ENCODE peak calls at places on chromosomes 13 and 19, in five cellular contexts. One of them, this sample, is unnamed.

GRCh38 chr19:12994701-12995595 is at the start of gene NFIX:
- DNase-seq in A549: no peak
- DNase-seq in H1: no peak
- DNase-seq in SK-N-SH: peak; percentile 86
- DNase-seq in K562: peak; percentile 83
- DNase-seq in this sample: no peak

GRCh38 chr13:96068729-96069128 is 15.5 kb upstream of the UGGT2 start:
- DNase-seq in A549: no peak
- DNase-seq in H1: no peak
- DNase-seq in SK-N-SH: no peak
- DNase-seq in K562: no peak
- DNase-seq in this sample: no peak

GRCh38 chr19:47272448-47273312 is 2.0 kb upstream of the INAFM1 start:
- DNase-seq in A549: no peak
- DNase-seq in H1: peak; percentile 64
- DNase-seq in SK-N-SH: no peak
- DNase-seq in K562: no peak
- DNase-seq in this sample: no peak

GRCh38 chr19:29268103-29268502 is 55.2 kb upstream of the UQCRFS1 start:
- DNase-seq in A549: no peak
- DNase-seq in H1: no peak
- DNase-seq in SK-N-SH: no peak
- DNase-seq in K562: no peak
- DNase-seq in this sample: no peak

GRCh38 chr13:21240586-21240985 is 64.1 kb downstream of the MRPL57 start:
- DNase-seq in A549: no peak
- DNase-seq in H1: no peak
- DNase-seq in SK-N-SH: no peak
- DNase-seq in K562: no peak
- DNase-seq in this sample: no peak

GRCh38 chr19:35986664-35987570 is 8.1 kb upstream of the SDHAF1 start:
- DNase-seq in A549: peak; percentile 59
- DNase-seq in H1: peak; percentile 80
- DNase-seq in SK-N-SH: peak; percentile 90
- DNase-seq in K562: peak; percentile 33
- DNase-seq in this sample: no peak

GRCh38 chr13:32828711-32829110 is 187.5 kb upstream of the KL start:
- DNase-seq in A549: no peak
- DNase-seq in H1: no peak
- DNase-seq in SK-N-SH: no peak
- DNase-seq in K562: no peak
- DNase-seq in this sample: no peak

GRCh38 chr13:29785978-29786377 is 64.4 kb downstream of the UBL3 start:
- DNase-seq in A549: no peak
- DNase-seq in H1: no peak
- DNase-seq in SK-N-SH: no peak
- DNase-seq in K562: no peak
- DNase-seq in this sample: no peak

GRCh38 chr13:97977376-97977705 is 23.9 kb downstream of the IPO5 start:
- DNase-seq in A549: no peak
- DNase-seq in H1: no peak
- DNase-seq in SK-N-SH: no peak
- DNase-seq in K562: no peak
- DNase-seq in this sample: no peak

GRCh38 chr13:79525051-79525450 is 44.1 kb downstream of the NDFIP2 start:
- DNase-seq in A549: no peak
- DNase-seq in H1: no peak
- DNase-seq in SK-N-SH: no peak
- DNase-seq in K562: no peak
- DNase-seq in this sample: no peak

GRCh38 chr13:45327253-45327954 is 13.6 kb downstream of the TPT1 start:
- DNase-seq in A549: no peak
- DNase-seq in H1: no peak
- DNase-seq in SK-N-SH: no peak
- DNase-seq in K562: no peak
- DNase-seq in this sample: no peak

GRCh38 chr13:86446311-86446710 is 647.1 kb upstream of the SLITRK6 start:
- DNase-seq in A549: peak; percentile 87
- DNase-seq in H1: no peak
- DNase-seq in SK-N-SH: no peak
- DNase-seq in K562: no peak
- DNase-seq in this sample: no peak

GRCh38 chr19:3509566-3509989 is 3.5 kb downstream of the FZR1 start:
- DNase-seq in A549: no peak
- DNase-seq in H1: no peak
- DNase-seq in SK-N-SH: no peak
- DNase-seq in K562: no peak
- DNase-seq in this sample: no peak

GRCh38 chr19:38143847-38144246 is 80.2 kb downstream of the DPF1 start:
- DNase-seq in A549: peak; percentile 40
- DNase-seq in H1: no peak
- DNase-seq in SK-N-SH: no peak
- DNase-seq in K562: no peak
- DNase-seq in this sample: no peak

GRCh38 chr13:51626749-51627148 is 42.5 kb downstream of the WDFY2 start:
- DNase-seq in A549: no peak
- DNase-seq in H1: no peak
- DNase-seq in SK-N-SH: no peak
- DNase-seq in K562: no peak
- DNase-seq in this sample: no peak

GRCh38 chr13:44806841-44807240 is 182.4 kb downstream of the NUFIP1 start:
- DNase-seq in A549: no peak
- DNase-seq in H1: no peak
- DNase-seq in SK-N-SH: no peak
- DNase-seq in K562: no peak
- DNase-seq in this sample: no peak

GRCh38 chr13:77031869-77032268 is 4.9 kb upstream of the FBXL3 start:
- DNase-seq in A549: no peak
- DNase-seq in H1: no peak
- DNase-seq in SK-N-SH: no peak
- DNase-seq in K562: no peak
- DNase-seq in this sample: no peak

GRCh38 chr19:29836409-29836825 is 24.6 kb downstream of the CCNE1 start:
- DNase-seq in A549: no peak
- DNase-seq in H1: no peak
- DNase-seq in SK-N-SH: no peak
- DNase-seq in K562: no peak
- DNase-seq in this sample: peak; percentile 86

GRCh38 chr13:79491715-79492114 is 10.8 kb downstream of the NDFIP2 start:
- DNase-seq in A549: peak; percentile 56
- DNase-seq in H1: no peak
- DNase-seq in SK-N-SH: no peak
- DNase-seq in K562: no peak
- DNase-seq in this sample: no peak

GRCh38 chr19:46287585-46287984 is 9.3 kb upstream of the HIF3A start:
- DNase-seq in A549: peak; percentile 52
- DNase-seq in H1: no peak
- DNase-seq in SK-N-SH: no peak
- DNase-seq in K562: peak; percentile 48
- DNase-seq in this sample: no peak

GRCh38 chr19:14023404-14024235 is 4.3 kb upstream of the RLN3 start:
- DNase-seq in A549: peak; percentile 71
- DNase-seq in H1: peak; percentile 78
- DNase-seq in SK-N-SH: peak; percentile 81
- DNase-seq in K562: peak; percentile 71
- DNase-seq in this sample: no peak

GRCh38 chr19:1027020-1027952 is 878 bp downstream of the CNN2 start:
- DNase-seq in A549: no peak
- DNase-seq in H1: no peak
- DNase-seq in SK-N-SH: no peak
- DNase-seq in K562: no peak
- DNase-seq in this sample: no peak

GRCh38 chr19:2524840-2525723 is 49.2 kb downstream of the GADD45B start:
- DNase-seq in A549: peak; percentile 86
- DNase-seq in H1: no peak
- DNase-seq in SK-N-SH: no peak
- DNase-seq in K562: no peak
- DNase-seq in this sample: no peak

GRCh38 chr19:18435185-18435841 is 2.6 kb downstream of the ISYNA1 start:
- DNase-seq in A549: no peak
- DNase-seq in H1: no peak
- DNase-seq in SK-N-SH: no peak
- DNase-seq in K562: no peak
- DNase-seq in this sample: no peak

GRCh38 chr19:18434411-18435184 is 3.3 kb downstream of the ISYNA1 start:
- DNase-seq in A549: no peak
- DNase-seq in H1: no peak
- DNase-seq in SK-N-SH: no peak
- DNase-seq in K562: no peak
- DNase-seq in this sample: no peak

GRCh38 chr19:18436651-18437478 is 1.1 kb downstream of the ISYNA1 start:
- DNase-seq in A549: peak; percentile 91
- DNase-seq in H1: peak; percentile 92
- DNase-seq in SK-N-SH: peak; percentile 95
- DNase-seq in K562: peak; percentile 82
- DNase-seq in this sample: no peak

GRCh38 chr19:18437481-18438330 is at the start of gene ISYNA1:
- DNase-seq in A549: peak; percentile 69
- DNase-seq in H1: peak; percentile 89
- DNase-seq in SK-N-SH: peak; percentile 94
- DNase-seq in K562: peak; percentile 85
- DNase-seq in this sample: no peak

GRCh38 chr19:18435848-18436631 is 1.9 kb downstream of the ISYNA1 start:
- DNase-seq in A549: no peak
- DNase-seq in H1: no peak
- DNase-seq in SK-N-SH: no peak
- DNase-seq in K562: no peak
- DNase-seq in this sample: no peak
- TF ChIP-seq CHD2 in A549: no peak
- TF ChIP-seq CHD2 in H1: no peak
- TF ChIP-seq CHD2 in SK-N-SH: no peak
- TF ChIP-seq CHD2 in K562: no peak
- TF ChIP-seq CHD2 in this sample: no peak

GRCh38 chr13:60663788-60664187 is 266.8 kb downstream of the TDRD3 start:
- DNase-seq in A549: no peak
- DNase-seq in H1: no peak
- DNase-seq in SK-N-SH: no peak
- DNase-seq in K562: no peak
- DNase-seq in this sample: no peak
- TF ChIP-seq CHD2 in A549: no peak
- TF ChIP-seq CHD2 in H1: no peak
- TF ChIP-seq CHD2 in SK-N-SH: no peak
- TF ChIP-seq CHD2 in K562: no peak
- TF ChIP-seq CHD2 in this sample: no peak

GRCh38 chr19:17467471-17468301 is 2.6 kb upstream of the SLC27A1 start:
- DNase-seq in A549: no peak
- DNase-seq in H1: no peak
- DNase-seq in SK-N-SH: no peak
- DNase-seq in K562: no peak
- DNase-seq in this sample: no peak

GRCh38 chr19:17469092-17469370 is 1.3 kb upstream of the SLC27A1 start:
- DNase-seq in A549: no peak
- DNase-seq in H1: no peak
- DNase-seq in SK-N-SH: no peak
- DNase-seq in K562: no peak
- DNase-seq in this sample: no peak

GRCh38 chr19:17470204-17470841 is at the start of gene SLC27A1:
- DNase-seq in A549: peak; percentile 96
- DNase-seq in H1: peak; percentile 97
- DNase-seq in SK-N-SH: peak; percentile 96
- DNase-seq in K562: peak; percentile 94
- DNase-seq in this sample: peak; percentile 86

GRCh38 chr19:17468302-17469091 is 1.8 kb upstream of the SLC27A1 start:
- DNase-seq in A549: no peak
- DNase-seq in H1: no peak
- DNase-seq in SK-N-SH: no peak
- DNase-seq in K562: no peak
- DNase-seq in this sample: no peak

DNA sequence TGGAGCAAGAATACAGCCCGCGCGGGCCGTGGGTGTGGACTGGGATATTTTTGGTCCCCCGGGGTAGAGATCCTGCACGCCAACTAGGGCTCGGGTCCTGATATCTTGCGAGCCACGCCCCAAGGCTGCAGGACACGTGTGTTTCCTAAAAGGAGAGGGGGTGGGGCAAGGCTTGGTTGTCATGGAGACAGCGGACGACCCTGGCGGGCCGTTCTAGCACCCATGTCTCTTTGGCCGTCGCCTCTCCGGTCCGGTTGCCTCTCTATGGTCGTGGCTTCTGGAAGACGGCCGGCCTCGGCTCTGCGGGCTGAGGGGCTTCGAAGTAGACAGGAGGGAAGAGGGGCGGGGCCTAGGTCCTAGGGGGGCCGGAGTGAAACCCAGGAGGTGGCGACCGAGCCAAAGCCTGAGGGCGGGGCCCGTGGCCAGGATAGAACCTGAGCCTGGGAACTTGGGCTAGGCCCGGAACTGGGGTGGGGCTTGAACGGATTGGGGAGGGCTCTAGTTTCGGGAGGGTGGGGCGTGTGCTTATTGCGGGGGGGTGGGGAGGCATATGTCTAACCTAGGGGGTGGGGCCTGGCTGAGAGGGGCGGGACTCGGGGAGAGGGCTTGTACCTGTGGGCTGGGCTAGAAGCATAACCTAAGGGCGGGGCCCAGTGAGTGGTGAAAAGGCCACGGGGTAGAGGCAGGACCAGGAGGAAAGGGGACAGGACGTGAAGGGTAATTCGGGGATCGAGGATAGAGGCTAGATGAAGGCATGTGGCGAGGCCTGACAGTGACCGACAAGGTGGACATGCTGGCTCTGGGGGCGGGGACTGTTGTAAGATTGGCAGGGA is 737 bp upstream of the SLC27A1 start:
- DNase-seq in A549: peak; percentile 97
- DNase-seq in H1: peak; percentile 95
- DNase-seq in SK-N-SH: peak; percentile 88
- DNase-seq in K562: peak; percentile 93
- DNase-seq in this sample: peak; percentile 86
- TF ChIP-seq CHD2 in A549: no peak
- TF ChIP-seq CHD2 in H1: peak; percentile 23
- TF ChIP-seq CHD2 in SK-N-SH: peak; percentile 29
- TF ChIP-seq CHD2 in K562: peak; percentile 53
- TF ChIP-seq CHD2 in this sample: peak; percentile 83

DNA sequence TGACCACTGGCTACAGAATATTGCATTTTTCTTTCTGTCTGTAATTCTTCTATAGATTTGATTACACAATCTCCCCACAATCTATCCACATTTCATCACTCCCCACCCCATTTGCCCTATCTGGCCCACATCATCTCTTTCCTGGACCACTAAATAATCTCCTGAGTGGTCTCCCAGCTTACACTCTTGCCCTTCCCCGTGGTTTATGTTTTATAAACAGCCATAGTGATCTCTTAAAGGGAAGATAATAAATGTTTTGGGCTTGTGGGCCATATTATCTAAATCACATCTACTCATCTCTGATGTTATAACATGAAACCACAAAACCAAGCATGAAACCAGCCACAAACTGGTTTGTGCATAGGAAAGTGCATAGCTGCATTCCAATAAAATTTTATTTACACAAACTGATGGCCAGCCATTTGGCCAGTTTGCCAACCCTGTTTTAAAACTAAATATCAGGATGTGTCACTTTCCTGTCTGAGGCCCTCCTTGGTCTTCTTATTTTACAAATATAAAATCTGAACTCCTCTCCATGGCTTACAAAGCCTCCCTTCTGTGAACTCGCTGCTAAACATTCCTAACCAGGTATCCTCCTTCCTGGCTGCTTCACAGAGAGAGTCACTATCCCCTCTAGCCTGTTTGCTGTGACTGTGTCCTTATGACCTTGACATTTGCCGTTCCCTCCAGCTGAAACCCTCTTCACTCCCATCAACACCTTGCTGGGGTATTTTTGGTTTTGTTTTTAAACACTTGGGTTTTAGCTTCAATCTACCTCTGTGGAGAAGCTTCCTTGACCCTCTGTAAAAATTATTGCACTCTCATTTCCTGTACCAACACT is 500.9 kb downstream of the GPC6 start:
- DNase-seq in A549: no peak
- DNase-seq in H1: no peak
- DNase-seq in SK-N-SH: no peak
- DNase-seq in K562: no peak
- DNase-seq in this sample: no peak
- TF ChIP-seq CHD2 in A549: no peak
- TF ChIP-seq CHD2 in H1: no peak
- TF ChIP-seq CHD2 in SK-N-SH: no peak
- TF ChIP-seq CHD2 in K562: no peak
- TF ChIP-seq CHD2 in this sample: no peak

This sample was measured in GM12878.